ENCODE peak calls at places on chromosomes 5 and 9, in five cellular contexts. N is adrenal gland, E is PC-9, U is MM.1S, Q is IMR-90. V is an unnamed sample.

GRCh38 chr5:166952055-166952454 is 1339.4 kb upstream of the WWC1 start:
- DNase-seq in N (no peak), Q (no peak), E (no peak), U (no peak), V (no peak)

GRCh38 chr9:114507726-114508125 is 2.5 kb upstream of the WHRN start:
- DNase-seq in E (peak; percentile 18), U (peak; percentile 69), Q (peak; percentile 16), N (no peak), V (no peak)

GRCh38 chr5:132230871-132231270 is 3.2 kb upstream of the P4HA2 start:
- DNase-seq in U (no peak), Q (no peak), E (no peak), N (peak; percentile 5), V (no peak)

GRCh38 chr9:116633444-116633843 is 53.7 kb upstream of the TRIM32 start:
- DNase-seq in E (no peak), N (no peak), U (no peak), Q (no peak), V (no peak)

GRCh38 chr5:177234761-177235315 is 68.7 kb downstream of the RAB24 start:
- DNase-seq in Q (no peak), E (no peak), N (no peak), U (no peak), V (no peak)

GRCh38 chr9:29564564-29564963 is 1991.3 kb upstream of the C9orf72 start:
- DNase-seq in U (no peak), N (no peak), E (no peak), Q (no peak), V (no peak)

GRCh38 chr5:124353016-124353415 is 393.4 kb downstream of the ZNF608 start:
- DNase-seq in U (no peak), E (no peak), Q (no peak), N (no peak), V (no peak)

GRCh38 chr9:89234636-89235035 is 56.0 kb upstream of the SHC3 start:
- DNase-seq in E (peak; percentile 31), Q (peak; percentile 13), N (peak; percentile 22), U (peak; percentile 73), V (no peak)

GRCh38 chr9:74526215-74526614 is 29.1 kb downstream of the RORB start:
- DNase-seq in Q (no peak), U (no peak), E (no peak), N (no peak), V (no peak)

GRCh38 chr5:95794070-95794516 is 28.4 kb downstream of the GLRX start:
- DNase-seq in E (no peak), N (no peak), U (no peak), Q (peak; percentile 67), V (no peak)

GRCh38 chr9:76905661-76905983 is 292 bp downstream of the PRUNE2 start:
- DNase-seq in E (no peak), U (no peak), N (no peak), Q (no peak), V (no peak)
- H3K27me3 ChIP-seq in E (peaks cover 52% of the 10 kb centered on the region), U (no peaks in the 10 kb centered on the region), N (no peaks in the 10 kb centered on the region), Q (peaks cover 18% of the 10 kb centered on the region), V (peaks cover 24% of the 10 kb centered on the region)

GRCh38 chr9:109549386-109549785 is 51.3 kb upstream of the PTPN3 start:
- DNase-seq in U (no peak), N (no peak), Q (no peak), E (no peak), V (no peak)
- H3K4me3 ChIP-seq in U (no peak overlapping the region), N (no peak overlapping the region), Q (no peak overlapping the region), E (no peak overlapping the region), V (no peak overlapping the region)

GRCh38 chr5:139341689-139342422 is at the start of gene PAIP2:
- DNase-seq in U (peak; percentile 97), E (peak; percentile 95), Q (peak; percentile 98), N (peak; percentile 98), V (peak; percentile 95)
- TF ChIP-seq CTCF in U (peak; percentile 82), E (peak; percentile 66), Q (peak; percentile 90), N (peak; percentile 57), V (peak; percentile 71)

GRCh38 chr9:135061441-135061840 is 26.0 kb upstream of the OLFM1 start:
- DNase-seq in N (no peak), Q (no peak), E (no peak), U (no peak), V (no peak)

GRCh38 chr9:135062254-135062653 is 25.2 kb upstream of the OLFM1 start:
- DNase-seq in N (no peak), E (no peak), Q (no peak), U (no peak), V (no peak)

GRCh38 chr9:135065151-135065550 is 22.3 kb upstream of the OLFM1 start:
- DNase-seq in N (no peak), Q (no peak), E (no peak), U (no peak), V (no peak)

GRCh38 chr9:135065804-135066203 is 21.7 kb upstream of the OLFM1 start:
- DNase-seq in U (no peak), Q (no peak), E (no peak), N (no peak), V (no peak)

GRCh38 chr9:135060461-135061116 is 26.9 kb upstream of the OLFM1 start:
- DNase-seq in E (no peak), N (no peak), Q (no peak), U (no peak), V (no peak)
- H3K27me3 ChIP-seq in E (peaks cover 34% of the 10 kb centered on the region), N (peaks cover 7% of the 10 kb centered on the region), Q (no peaks in the 10 kb centered on the region), U (peaks cover 66% of the 10 kb centered on the region), V (no peaks in the 10 kb centered on the region)

GRCh38 chr5:79241535-79241979 is 5.6 kb downstream of the JMY start:
- DNase-seq in N (no peak), E (no peak), U (no peak), Q (peak; percentile 64), V (no peak)
- H3K4me3 ChIP-seq in N (no peak overlapping the region), E (peak overlapping the region; percentile 23), U (no peak overlapping the region), Q (no peak overlapping the region), V (no peak overlapping the region)

GRCh38 chr5:153816870-153817269 is 221.8 kb downstream of the FAM114A2 start:
- DNase-seq in Q (no peak), U (no peak), E (no peak), N (no peak), V (no peak)
- TF ChIP-seq CTCF in Q (no peak), U (no peak), E (no peak), N (no peak), V (no peak)

GRCh38 chr5:175444060-175444904 is at the start of gene DRD1:
- DNase-seq in U (peak; percentile 66), N (peak; percentile 37), E (peak; percentile 9), Q (peak; percentile 21), V (no peak)

GRCh38 chr5:175448276-175448675 is 4.3 kb upstream of the DRD1 start:
- DNase-seq in Q (no peak), N (no peak), U (no peak), E (no peak), V (no peak)

GRCh38 chr5:175443514-175444059 is 395 bp downstream of the DRD1 start:
- DNase-seq in E (no peak), U (no peak), N (no peak), Q (no peak), V (no peak)

GRCh38 chr5:175447571-175447970 is 3.6 kb upstream of the DRD1 start:
- DNase-seq in N (no peak), U (no peak), Q (no peak), E (no peak), V (no peak)

GRCh38 chr5:175444905-175445456 is 999 bp upstream of the DRD1 start:
- DNase-seq in N (no peak), Q (no peak), E (no peak), U (no peak), V (no peak)
- H3K27me3 ChIP-seq in N (peaks cover 34% of the 10 kb centered on the region), Q (peaks cover 13% of the 10 kb centered on the region), E (peaks cover 56% of the 10 kb centered on the region), U (peaks cover 11% of the 10 kb centered on the region), V (peaks cover 10% of the 10 kb centered on the region)

GRCh38 chr9:101705135-101705661 is 33.2 kb downstream of the GRIN3A start:
- DNase-seq in Q (no peak), N (no peak), E (no peak), U (no peak), V (no peak)
- H3K4me3 ChIP-seq in Q (no peak overlapping the region), N (no peak overlapping the region), E (no peak overlapping the region), U (no peak overlapping the region), V (no peak overlapping the region)

GRCh38 chr5:141639357-141640050 is 2.7 kb downstream of the RELL2 start:
- DNase-seq in U (no peak), N (no peak), Q (no peak), E (no peak), V (no peak)

GRCh38 chr5:141636413-141637265 is at the start of the genes HDAC3 and RELL2:
- DNase-seq in N (peak; percentile 95), E (peak; percentile 95), U (peak; percentile 88), Q (peak; percentile 83), V (peak; percentile 57)

GRCh38 chr5:141637266-141637692 is 482 bp downstream of the RELL2 start:
- DNase-seq in N (peak; percentile 48), E (no peak), U (peak; percentile 30), Q (no peak), V (no peak)

GRCh38 chr5:141638771-141639170 is 2.0 kb downstream of the RELL2 start:
- DNase-seq in N (no peak), U (no peak), E (no peak), Q (no peak), V (no peak)

DNA sequence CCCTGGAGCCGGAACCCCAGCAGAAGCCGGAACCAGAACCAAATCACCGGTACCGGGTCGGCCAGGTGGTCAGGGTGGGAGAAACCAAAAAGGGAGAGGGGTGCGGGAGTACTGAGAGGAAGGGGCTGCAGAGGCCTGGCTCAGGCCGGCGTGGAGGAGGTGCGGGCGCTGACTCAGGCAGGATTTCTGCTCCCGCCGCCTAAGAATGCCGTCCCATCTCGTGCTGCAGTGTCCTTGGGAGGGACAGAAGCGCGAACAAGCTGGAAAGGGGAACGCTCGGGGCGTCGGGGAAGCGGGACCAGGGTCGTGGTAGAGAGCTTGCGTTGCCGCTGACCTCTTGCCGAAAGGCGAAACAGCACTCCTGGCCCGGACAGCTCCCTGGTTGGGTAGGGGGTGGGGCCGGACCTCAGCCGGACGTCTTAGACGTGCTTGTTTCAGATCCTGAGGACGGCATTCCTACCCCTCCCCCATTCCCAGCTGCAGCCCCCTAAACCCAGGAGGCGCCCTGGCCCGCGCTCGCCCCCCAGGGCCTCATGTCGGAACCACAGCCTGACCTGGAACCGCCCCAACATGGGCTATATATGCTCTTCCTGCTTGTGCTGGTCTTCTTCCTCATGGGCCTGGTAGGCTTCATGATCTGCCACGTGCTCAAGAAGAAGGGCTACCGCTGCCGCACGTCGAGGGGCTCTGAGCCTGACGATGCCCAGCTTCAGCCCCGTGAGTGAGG is 1.1 kb downstream of the RELL2 start:
- DNase-seq in E (peak; percentile 61), U (peak; percentile 48), Q (peak; percentile 37), N (peak; percentile 75), V (no peak)
- TF ChIP-seq CTCF in E (no peak), U (peak; percentile 34), Q (peak; percentile 34), N (no peak), V (peak; percentile 36)

DNA sequence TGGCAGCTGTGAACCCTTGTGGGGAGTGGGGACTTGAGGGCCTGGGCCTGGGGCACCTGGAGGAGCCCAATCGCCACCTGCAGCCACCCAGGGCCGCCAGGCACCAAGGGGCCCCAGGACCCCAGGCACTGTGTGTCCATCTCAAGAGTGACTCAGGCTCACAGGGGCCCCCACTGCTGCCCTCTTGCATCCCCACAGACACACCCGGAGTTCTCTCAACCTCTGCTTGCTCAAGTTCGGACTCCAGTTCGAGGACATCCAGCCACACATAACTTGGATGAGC is 51.9 kb downstream of the MRPL36 start:
- DNase-seq in E (no peak), N (no peak), U (no peak), Q (no peak), V (no peak)
- H3K27me3 ChIP-seq in E (peaks cover 100% of the 10 kb centered on the region), N (no peaks in the 10 kb centered on the region), U (peaks cover 94% of the 10 kb centered on the region), Q (peaks cover 9% of the 10 kb centered on the region), V (peaks cover 2% of the 10 kb centered on the region)